ENCODE peak calls at places on chromosome 17, in eight cellular contexts. M is CD4-positive, CD25-positive, alpha-beta regulatory T cell; K is fibroblast of gingiva; C is aorta; W is RCC 7860; Z is fibroblast of lung; T is nucleus accumbens; D is lower leg skin. V is an unnamed sample.

GRCh38 chr17:49110504-49110903 is 22.1 kb upstream of the B4GALNT2 start:
- DNase-seq in D (no peak), W (peak; percentile 64), T (no peak), C (no peak), K (no peak), Z (no peak), M (no peak), V (no peak)

GRCh38 chr17:7842380-7842949 is 8.4 kb downstream of the KDM6B start:
- DNase-seq in Z (peak; percentile 97), T (peak; percentile 83), W (peak; percentile 89), M (peak; percentile 91), C (peak; percentile 95), K (peak; percentile 67), D (no peak), V (peak; percentile 90)

GRCh38 chr17:1718362-1719165 is 5.9 kb upstream of the WDR81 start:
- DNase-seq in D (no peak), T (no peak), K (no peak), Z (no peak), M (no peak), W (no peak), C (no peak), V (no peak)

GRCh38 chr17:44024853-44025252 is 10.1 kb upstream of the TMEM101 start:
- DNase-seq in K (no peak), D (no peak), W (no peak), C (no peak), T (no peak), Z (no peak), M (no peak), V (no peak)

GRCh38 chr17:38464723-38465419 is 36.6 kb downstream of the ARHGAP23 start:
- DNase-seq in C (peak; percentile 96), K (peak; percentile 97), D (peak; percentile 79), W (no peak), T (peak; percentile 91), M (no peak), Z (peak; percentile 96), V (peak; percentile 96)

GRCh38 chr17:19703776-19704371 is 12.5 kb downstream of the SLC47A2 start:
- DNase-seq in K (no peak), D (no peak), C (peak; percentile 77), W (no peak), M (no peak), T (no peak), Z (no peak), V (no peak)

GRCh38 chr17:78737332-78737731 is 44.7 kb downstream of the CYTH1 start:
- DNase-seq in W (peak; percentile 50), D (no peak), C (no peak), T (no peak), Z (peak; percentile 76), K (peak; percentile 62), M (no peak), V (peak; percentile 62)

GRCh38 chr17:74715144-74715543 is 2.4 kb upstream of the CD300LF start:
- DNase-seq in C (no peak), M (no peak), T (no peak), K (no peak), W (no peak), D (no peak), Z (peak; percentile 33), V (no peak)

GRCh38 chr17:29243792-29244191 is 2.9 kb upstream of the CRYBA1 start:
- DNase-seq in M (no peak), C (no peak), D (no peak), Z (peak; percentile 35), K (peak; percentile 49), T (no peak), W (no peak), V (peak; percentile 42)

GRCh38 chr17:77512062-77512946 is 371.5 kb downstream of the SEC14L1 start:
- DNase-seq in D (no peak), C (no peak), Z (no peak), T (no peak), W (no peak), M (no peak), K (no peak), V (no peak)

GRCh38 chr17:63137163-63137562 is 171.1 kb downstream of the TANC2 start:
- DNase-seq in Z (no peak), M (no peak), K (no peak), C (no peak), T (no peak), W (no peak), D (no peak), V (no peak)

GRCh38 chr17:82384730-82385429 is 13.3 kb downstream of the UTS2R start:
- DNase-seq in K (peak; percentile 33), T (no peak), Z (peak; percentile 31), C (peak; percentile 89), M (no peak), W (peak; percentile 49), D (no peak), V (no peak)

GRCh38 chr17:27038676-27039075 is 255.2 kb upstream of the WSB1 start:
- DNase-seq in W (no peak), M (no peak), Z (no peak), K (no peak), D (no peak), T (no peak), C (no peak), V (no peak)

GRCh38 chr17:74119960-74120359 is 83.5 kb upstream of the RPL38 start:
- DNase-seq in W (no peak), K (no peak), T (no peak), M (no peak), D (no peak), Z (no peak), C (no peak), V (no peak)

GRCh38 chr17:68807998-68808772 is 147.0 kb downstream of the ABCA8 start:
- DNase-seq in M (no peak), T (no peak), K (peak; percentile 19), C (no peak), W (no peak), D (no peak), Z (peak; percentile 38), V (no peak)

GRCh38 chr17:18006495-18007239 is 32.3 kb downstream of the ATPAF2 start:
- DNase-seq in Z (no peak), M (no peak), D (no peak), T (no peak), W (no peak), K (no peak), C (no peak), V (no peak)

GRCh38 chr17:35793257-35793656 is 2.2 kb downstream of the MMP28 start:
- DNase-seq in M (no peak), K (no peak), T (no peak), W (no peak), D (no peak), C (no peak), Z (no peak), V (no peak)

GRCh38 chr17:19654342-19654886 is 5.9 kb downstream of the ALDH3A2 start:
- DNase-seq in D (no peak), C (no peak), M (no peak), K (no peak), Z (no peak), T (no peak), W (no peak), V (no peak)

V was measured in fibroblast of pulmonary artery.